ENCODE peak calls at places on chromosomes 2 and 18, in six cellular contexts. O is AG10803, U is GM12865, Q is lower lobe of right lung, V is heart right ventricle, R is mammary epithelial cell. P is an unnamed sample.

GRCh38 chr2:42931147-42931817 is 138.9 kb upstream of the HAAO start:
- DNase-seq in Q (no peak), V (no peak), R (no peak), O (no peak), U (no peak), P (no peak)

GRCh38 chr2:74438248-74438647 is 3.5 kb downstream of the RTKN start:
- DNase-seq in Q (no peak), O (no peak), U (no peak), R (no peak), V (no peak), P (no peak)

GRCh38 chr2:8461341-8461740 is 220.5 kb upstream of the ID2 start:
- DNase-seq in U (no peak), R (no peak), Q (no peak), O (no peak), V (no peak), P (no peak)

GRCh38 chr18:21203096-21203495 is 38.9 kb upstream of the GREB1L start:
- DNase-seq in O (no peak), R (peak), Q (no peak), V (no peak), U (no peak), P (no peak)

GRCh38 chr2:234863043-234863934 is 88.5 kb upstream of the SH3BP4 start:
- DNase-seq in U (no peak), V (peak), R (peak), O (peak), Q (no peak), P (no peak)

GRCh38 chr18:1483386-1483785 is 578.7 kb downstream of the ADCYAP1 start:
- DNase-seq in V (no peak), Q (no peak), O (no peak), U (no peak), R (no peak), P (no peak)

GRCh38 chr2:28286678-28287077 is 106.0 kb upstream of the FOSL2 start:
- DNase-seq in U (no peak), R (no peak), Q (no peak), O (peak), V (no peak), P (no peak)

GRCh38 chr2:142745691-142746090 is 131.8 kb upstream of the KYNU start:
- DNase-seq in U (no peak), V (no peak), Q (no peak), O (no peak), R (peak), P (no peak)

GRCh38 chr2:198930170-198930569 is 527.6 kb downstream of the SATB2 start:
- DNase-seq in O (peak), U (no peak), Q (no peak), V (no peak), R (no peak), P (peak)

GRCh38 chr2:152710713-152711112 is 6.5 kb downstream of the PRPF40A start:
- DNase-seq in Q (no peak), R (no peak), U (no peak), V (no peak), O (peak), P (no peak)

GRCh38 chr2:11187083-11187619 is 31.9 kb downstream of the SLC66A3 start:
- DNase-seq in Q (no peak), V (no peak), R (peak), O (peak), U (no peak), P (no peak)

GRCh38 chr2:225074919-225075681 is 32.8 kb upstream of the DOCK10 start:
- DNase-seq in O (no peak), R (no peak), U (no peak), V (no peak), Q (no peak), P (no peak)

GRCh38 chr2:19362652-19363473 is 4.4 kb upstream of the OSR1 start:
- DNase-seq in O (peak), Q (peak), R (peak), V (peak), U (peak), P (peak)

GRCh38 chr2:120473522-120474271 is 127.8 kb downstream of the INHBB start:
- DNase-seq in Q (peak), O (no peak), R (peak), V (no peak), U (no peak), P (no peak)

GRCh38 chr2:10646153-10646552 is 43.6 kb downstream of the NOL10 start:
- DNase-seq in U (no peak), O (no peak), Q (no peak), R (no peak), V (no peak), P (no peak)

GRCh38 chr2:226611944-226612318 is 187.7 kb downstream of the IRS1 start:
- DNase-seq in O (peak), Q (no peak), U (no peak), R (peak), V (no peak), P (no peak)

GRCh38 chr2:20411361-20411894 is 35.4 kb upstream of the RHOB start:
- DNase-seq in R (peak), O (peak), V (peak), U (peak), Q (peak), P (peak)
- TF ChIP-seq CTCF in R (peak), O (peak), V (peak), U (peak), Q (peak), P (peak)

GRCh38 chr18:58590827-58591226 is 38.1 kb downstream of the ALPK2 start:
- DNase-seq in O (no peak), U (no peak), R (no peak), V (no peak), Q (no peak), P (no peak)

GRCh38 chr18:58591286-58591685 is 37.6 kb downstream of the ALPK2 start:
- DNase-seq in O (no peak), U (no peak), V (no peak), Q (no peak), R (no peak), P (no peak)

GRCh38 chr18:58586886-58587285 is 42.0 kb downstream of the ALPK2 start:
- DNase-seq in U (no peak), V (no peak), Q (no peak), O (no peak), R (no peak), P (no peak)

GRCh38 chr18:58592223-58593214 is 36.4 kb downstream of the ALPK2 start:
- DNase-seq in V (peak), U (no peak), O (no peak), R (no peak), Q (no peak), P (no peak)

DNA sequence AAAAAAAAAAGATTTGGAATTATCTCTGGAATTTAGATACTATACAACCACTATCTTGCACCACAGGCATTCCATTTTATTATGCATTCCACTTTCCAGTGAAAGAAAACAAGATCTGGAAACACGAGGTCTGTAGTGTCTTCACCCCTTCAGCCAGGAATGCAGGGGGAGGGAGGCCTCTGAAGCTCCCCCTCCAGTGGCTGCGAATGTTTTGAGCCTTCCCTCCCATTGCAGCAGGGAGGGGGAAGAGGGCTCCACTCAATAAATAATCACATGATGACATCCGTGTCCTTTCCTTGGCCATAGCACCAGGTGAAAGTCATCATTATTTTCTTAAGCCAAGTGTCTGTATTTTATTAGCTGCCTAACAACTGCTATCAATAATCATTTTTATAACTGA is 38.7 kb downstream of the ALPK2 start:
- DNase-seq in R (no peak), U (no peak), V (no peak), O (peak), Q (no peak), P (no peak)
- TF ChIP-seq CTCF in R (no peak), U (no peak), V (no peak), O (peak), Q (no peak), P (no peak)

DNA sequence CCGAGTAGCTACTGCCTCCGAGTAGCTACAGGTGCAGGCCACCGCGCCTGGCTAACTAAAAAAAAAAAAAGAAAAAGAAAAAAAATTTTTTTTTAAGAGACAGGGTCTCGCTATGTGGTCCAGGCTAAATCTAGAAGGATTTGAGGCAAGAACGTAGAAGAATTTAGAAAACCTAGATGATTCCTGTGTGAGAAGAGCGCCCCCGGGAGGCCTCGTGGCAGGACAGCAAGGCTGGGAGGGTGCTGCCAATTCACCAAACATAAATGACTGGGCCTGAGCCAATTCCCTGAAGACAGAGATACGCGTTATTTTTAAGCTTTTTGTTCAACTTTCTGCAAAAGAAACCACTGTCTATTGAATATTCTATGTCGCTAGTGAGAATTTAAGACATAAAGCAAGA is 90.1 kb upstream of the TGFA start:
- DNase-seq in V (no peak), R (peak), O (no peak), Q (no peak), U (peak), P (peak)
- TF ChIP-seq CTCF in V (peak), R (peak), O (peak), Q (peak), U (peak), P (no peak)

GRCh38 chr2:60821133-60821469 is 60.3 kb upstream of the REL start:
- DNase-seq in R (no peak), O (no peak), U (no peak), V (no peak), Q (no peak), P (no peak)

GRCh38 chr2:60819936-60820335 is 61.4 kb upstream of the REL start:
- DNase-seq in R (no peak), Q (no peak), V (no peak), O (no peak), U (no peak), P (no peak)

GRCh38 chr2:60820416-60821132 is 60.8 kb upstream of the REL start:
- DNase-seq in O (no peak), R (no peak), U (no peak), Q (no peak), V (no peak), P (no peak)

GRCh38 chr2:60819155-60819862 is 62.1 kb upstream of the REL start:
- DNase-seq in O (no peak), R (no peak), Q (no peak), U (no peak), V (no peak), P (no peak)

GRCh38 chr2:60818272-60818671 is 62.2 kb downstream of the PAPOLG start:
- DNase-seq in U (peak), O (no peak), V (no peak), R (no peak), Q (no peak), P (peak)
- TF ChIP-seq CTCF in U (peak), O (no peak), V (no peak), R (peak), Q (peak), P (no peak)